ENCODE peak calls at places on chromosomes 6 and 20, in seven cellular contexts. One of them, this sample, is unnamed.

GRCh38 chr6:139240161-139241010 is 51.4 kb downstream of the TXLNB start:
- DNase-seq in breast epithelium: peak; percentile 63
- DNase-seq in skeletal muscle cell: peak; percentile 79
- DNase-seq in heart left ventricle: no peak
- DNase-seq in posterior cingulate gyrus: no peak
- DNase-seq in amygdala: no peak
- DNase-seq in HT1080: peak; percentile 13
- DNase-seq in this sample: peak; percentile 27

GRCh38 chr6:52361945-52362442 is at the start of gene PAQR8:
- DNase-seq in breast epithelium: peak; percentile 56
- DNase-seq in skeletal muscle cell: no peak
- DNase-seq in heart left ventricle: peak; percentile 85
- DNase-seq in posterior cingulate gyrus: peak; percentile 68
- DNase-seq in amygdala: peak; percentile 68
- DNase-seq in HT1080: peak; percentile 67
- DNase-seq in this sample: peak; percentile 98

GRCh38 chr6:33921745-33922144 is 117.9 kb upstream of the MLN start:
- DNase-seq in breast epithelium: no peak
- DNase-seq in skeletal muscle cell: no peak
- DNase-seq in heart left ventricle: no peak
- DNase-seq in posterior cingulate gyrus: no peak
- DNase-seq in amygdala: no peak
- DNase-seq in HT1080: no peak
- DNase-seq in this sample: no peak

GRCh38 chr6:38507173-38507572 is 132.6 kb downstream of the BTBD9 start:
- DNase-seq in breast epithelium: no peak
- DNase-seq in skeletal muscle cell: no peak
- DNase-seq in heart left ventricle: no peak
- DNase-seq in posterior cingulate gyrus: no peak
- DNase-seq in amygdala: no peak
- DNase-seq in HT1080: no peak
- DNase-seq in this sample: no peak

GRCh38 chr6:69421270-69421669 is 375.5 kb downstream of the LMBRD1 start:
- DNase-seq in breast epithelium: no peak
- DNase-seq in skeletal muscle cell: no peak
- DNase-seq in heart left ventricle: no peak
- DNase-seq in posterior cingulate gyrus: no peak
- DNase-seq in amygdala: no peak
- DNase-seq in HT1080: no peak
- DNase-seq in this sample: no peak

GRCh38 chr20:53074811-53075314 is 102.7 kb downstream of the TSHZ2 start:
- DNase-seq in breast epithelium: no peak
- DNase-seq in skeletal muscle cell: peak; percentile 26
- DNase-seq in heart left ventricle: no peak
- DNase-seq in posterior cingulate gyrus: no peak
- DNase-seq in amygdala: no peak
- DNase-seq in HT1080: no peak
- DNase-seq in this sample: peak; percentile 61

GRCh38 chr6:114432380-114432779 is 89.6 kb upstream of the HS3ST5 start:
- DNase-seq in breast epithelium: no peak
- DNase-seq in skeletal muscle cell: no peak
- DNase-seq in heart left ventricle: no peak
- DNase-seq in posterior cingulate gyrus: no peak
- DNase-seq in amygdala: no peak
- DNase-seq in HT1080: no peak
- DNase-seq in this sample: no peak

GRCh38 chr6:147564556-147564955 is 56.1 kb downstream of the SAMD5 start:
- DNase-seq in breast epithelium: no peak
- DNase-seq in skeletal muscle cell: no peak
- DNase-seq in heart left ventricle: no peak
- DNase-seq in posterior cingulate gyrus: no peak
- DNase-seq in amygdala: no peak
- DNase-seq in HT1080: no peak
- DNase-seq in this sample: no peak

GRCh38 chr6:34151321-34152041 is 5.6 kb upstream of the GRM4 start:
- DNase-seq in breast epithelium: peak; percentile 51
- DNase-seq in skeletal muscle cell: no peak
- DNase-seq in heart left ventricle: no peak
- DNase-seq in posterior cingulate gyrus: no peak
- DNase-seq in amygdala: no peak
- DNase-seq in HT1080: no peak
- DNase-seq in this sample: no peak